ENCODE peak calls at places on chromosomes 13 and 19, in four cellular contexts. V is tibial nerve, O is stomach, N is heart left ventricle. C is an unnamed sample.

GRCh38 chr19:17475541-17476115 is 5.3 kb downstream of the SLC27A1 start:
- DNase-seq in V (peak), N (peak), O (peak), C (no peak)

GRCh38 chr13:47287291-47287751 is 390.5 kb upstream of the HTR2A start:
- DNase-seq in V (no peak), O (no peak), N (no peak), C (no peak)

GRCh38 chr13:42574011-42574410 is at the start of gene TNFSF11:
- DNase-seq in V (no peak), N (no peak), O (no peak), C (no peak)

GRCh38 chr13:35472308-35473008 is 4.0 kb downstream of the MAB21L1 start:
- DNase-seq in V (no peak), O (no peak), N (no peak), C (no peak)

GRCh38 chr13:26557051-26557392 is 461 bp upstream of the WASF3 start:
- DNase-seq in N (no peak), O (no peak), V (no peak), C (no peak)

GRCh38 chr19:57103573-57104277 is 16.1 kb upstream of the USP29 start:
- DNase-seq in O (peak), N (no peak), V (peak), C (peak)

GRCh38 chr13:82088781-82089180 is 1747.9 kb upstream of the SPRY2 start:
- DNase-seq in O (no peak), N (no peak), V (no peak), C (no peak)

GRCh38 chr13:78160793-78161192 is 242.2 kb upstream of the EDNRB start:
- DNase-seq in V (no peak), O (no peak), N (no peak), C (no peak)

GRCh38 chr19:43519436-43520088 is 7.4 kb downstream of the ETHE1 start:
- DNase-seq in N (peak), V (peak), O (peak), C (peak)

GRCh38 chr13:51676739-51677138 is 92.5 kb downstream of the WDFY2 start:
- DNase-seq in N (no peak), V (no peak), O (no peak), C (no peak)

GRCh38 chr13:23069571-23069970 is 111.2 kb upstream of the SGCG start:
- DNase-seq in V (no peak), N (no peak), O (no peak), C (no peak)

GRCh38 chr13:50467156-50467814 is 376.2 kb downstream of the DLEU7 start:
- DNase-seq in N (no peak), O (no peak), V (no peak), C (no peak)

GRCh38 chr19:29329460-29330134 is 116.6 kb upstream of the UQCRFS1 start:
- DNase-seq in N (no peak), O (no peak), V (no peak), C (no peak)

GRCh38 chr19:6963937-6964336 is 57.3 kb downstream of the MBD3L2B start:
- DNase-seq in V (no peak), O (no peak), N (no peak), C (no peak)

GRCh38 chr19:23709347-23709746 is 22.3 kb upstream of the ZNF675 start:
- DNase-seq in O (no peak), N (no peak), V (no peak), C (no peak)

GRCh38 chr13:31930901-31931522 is 100.6 kb upstream of the FRY start:
- DNase-seq in V (no peak), N (no peak), O (no peak), C (no peak)

GRCh38 chr19:33719366-33720154 is 77.1 kb upstream of the KCTD15 start:
- DNase-seq in O (no peak), N (no peak), V (no peak), C (no peak)

GRCh38 chr19:13692096-13692495 is 72.2 kb upstream of the MRI1 start:
- DNase-seq in N (no peak), O (no peak), V (no peak), C (peak)

GRCh38 chr13:73738626-73739025 is 395.6 kb downstream of the KLF12 start:
- DNase-seq in N (no peak), V (no peak), O (no peak), C (no peak)

GRCh38 chr13:78339927-78340326 is 263.4 kb downstream of the POU4F1 start:
- DNase-seq in N (no peak), O (no peak), V (no peak), C (no peak)

GRCh38 chr19:15276620-15277019 is 44.4 kb upstream of the EPHX3 start:
- DNase-seq in N (no peak), V (no peak), O (no peak), C (no peak)
- TF ChIP-seq POLR2A in N (no peak), V (no peak), O (no peak), C (no peak)

GRCh38 chr13:113506025-113506685 is 15.6 kb upstream of the DCUN1D2 start:
- DNase-seq in V (no peak), O (no peak), N (no peak), C (no peak)
- TF ChIP-seq POLR2A in V (no peak), O (no peak), N (no peak), C (no peak)

GRCh38 chr19:50416034-50416814 is 2.5 kb upstream of the SPIB start:
- DNase-seq in O (no peak), N (no peak), V (no peak), C (no peak)
- TF ChIP-seq POLR2A in O (no peak), N (no peak), V (no peak), C (no peak)

GRCh38 chr19:751501-752341 is 809 bp downstream of the MISP start:
- DNase-seq in V (no peak), N (no peak), O (peak), C (peak)
- TF ChIP-seq POLR2A in V (no peak), N (no peak), O (no peak), C (no peak)

DNA sequence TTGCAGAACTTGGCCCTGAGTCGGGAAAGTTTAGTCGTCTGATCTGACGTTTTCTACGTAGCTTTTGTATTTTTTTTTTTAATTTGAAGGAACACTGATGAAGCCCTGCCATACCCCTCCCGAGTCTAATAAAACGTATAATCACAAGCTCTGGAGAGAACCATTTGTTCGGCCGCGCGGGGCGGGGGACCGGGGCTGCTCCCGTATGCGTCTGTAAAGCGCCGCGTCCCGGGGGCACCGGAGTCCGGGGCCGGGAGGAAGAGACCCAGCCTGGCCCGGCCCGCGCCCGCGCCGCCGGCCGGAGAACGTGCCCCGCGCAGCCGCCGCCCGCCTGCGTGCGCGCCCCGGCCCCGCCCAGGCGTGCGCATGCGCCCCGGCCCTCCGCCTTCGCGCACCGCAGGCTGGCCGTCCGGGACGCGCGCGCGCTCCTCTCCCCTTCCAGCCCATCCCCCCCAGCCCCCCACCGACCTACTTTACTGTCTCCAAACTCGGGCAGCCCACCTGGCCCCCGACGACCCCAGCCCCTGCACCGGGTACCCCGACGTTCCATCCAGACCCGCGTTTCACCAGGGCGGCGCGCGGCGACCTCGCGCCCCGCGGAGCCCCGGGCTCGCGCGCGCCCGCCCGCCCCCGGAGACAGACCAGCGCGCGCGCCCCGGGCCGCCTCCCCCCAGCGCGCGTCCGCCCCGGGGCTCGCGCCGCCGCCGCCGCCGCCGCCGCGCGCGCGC is 780 bp upstream of the USF2 start:
- DNase-seq in N (peak), O (peak), V (peak), C (peak)
- TF ChIP-seq POLR2A in N (peak), O (no peak), V (peak), C (peak)